ENCODE peak calls at places on chromosomes 4 and X, in four cellular contexts. One of them, this sample, is unnamed.
A peak's percentile ranks its signal among the peaks of the same experiment; 100 is the strongest.

GRCh38 chrX:154822029-154822428 is 12.4 kb downstream of the SMIM9 start:
- DNase-seq in OCI-LY7: no peak
- DNase-seq in cardiac fibroblast: no peak
- DNase-seq in uterus: no peak
- DNase-seq in this sample: no peak

GRCh38 chrX:148947399-148948025 is 447.1 kb downstream of the AFF2 start:
- DNase-seq in cardiac fibroblast: no peak
- DNase-seq in uterus: no peak
- DNase-seq in OCI-LY7: no peak
- DNase-seq in this sample: no peak

GRCh38 chrX:1450381-1451161 is 2.1 kb downstream of the ASMTL start:
- DNase-seq in uterus: no peak
- DNase-seq in cardiac fibroblast: no peak
- DNase-seq in OCI-LY7: no peak
- DNase-seq in this sample: no peak

GRCh38 chr4:173318648-173319211 is 15.4 kb downstream of the HMGB2 start:
- DNase-seq in OCI-LY7: peak; percentile 62
- DNase-seq in cardiac fibroblast: peak; percentile 75
- DNase-seq in uterus: no peak
- DNase-seq in this sample: peak; percentile 63

GRCh38 chrX:17052210-17052609 is 105.8 kb downstream of the REPS2 start:
- DNase-seq in OCI-LY7: no peak
- DNase-seq in uterus: no peak
- DNase-seq in cardiac fibroblast: no peak
- DNase-seq in this sample: no peak

GRCh38 chr4:181475781-181476180 is 767.4 kb upstream of the TENM3 start:
- DNase-seq in uterus: no peak
- DNase-seq in cardiac fibroblast: no peak
- DNase-seq in OCI-LY7: no peak
- DNase-seq in this sample: no peak

GRCh38 chrX:80810365-80810978 is 795 bp upstream of the BRWD3 start:
- DNase-seq in cardiac fibroblast: peak; percentile 2
- DNase-seq in OCI-LY7: peak; percentile 11
- DNase-seq in uterus: no peak
- DNase-seq in this sample: no peak

GRCh38 chr4:68271851-68272756 is 26.6 kb upstream of the TMPRSS11B start:
- DNase-seq in cardiac fibroblast: peak; percentile 76
- DNase-seq in OCI-LY7: peak; percentile 42
- DNase-seq in uterus: no peak
- DNase-seq in this sample: peak; percentile 79

GRCh38 chr4:686371-687040 is 2.4 kb downstream of the SLC49A3 start:
- DNase-seq in cardiac fibroblast: no peak
- DNase-seq in uterus: no peak
- DNase-seq in OCI-LY7: no peak
- DNase-seq in this sample: no peak

GRCh38 chrX:132480581-132481203 is 8.1 kb downstream of the MBNL3 start:
- DNase-seq in cardiac fibroblast: peak; percentile 63
- DNase-seq in uterus: peak; percentile 24
- DNase-seq in OCI-LY7: peak; percentile 89
- DNase-seq in this sample: peak; percentile 92

GRCh38 chr4:155445306-155445705 is 68.5 kb upstream of the MAP9 start:
- DNase-seq in OCI-LY7: no peak
- DNase-seq in uterus: no peak
- DNase-seq in cardiac fibroblast: no peak
- DNase-seq in this sample: no peak

GRCh38 chr4:153962311-153963039 is 173.6 kb upstream of the SFRP2 start:
- DNase-seq in uterus: no peak
- DNase-seq in OCI-LY7: no peak
- DNase-seq in cardiac fibroblast: no peak
- DNase-seq in this sample: peak; percentile 11

GRCh38 chrX:143296521-143296920 is 220.8 kb downstream of the SPANXN3 start:
- DNase-seq in uterus: no peak
- DNase-seq in OCI-LY7: no peak
- DNase-seq in cardiac fibroblast: no peak
- DNase-seq in this sample: no peak

GRCh38 chr4:157918036-157918832 is 254.6 kb downstream of the GASK1B start:
- DNase-seq in OCI-LY7: no peak
- DNase-seq in uterus: no peak
- DNase-seq in cardiac fibroblast: no peak
- DNase-seq in this sample: no peak

GRCh38 chrX:149453030-149453429 is 52.1 kb downstream of the IDS start:
- DNase-seq in uterus: no peak
- DNase-seq in cardiac fibroblast: peak; percentile 37
- DNase-seq in OCI-LY7: no peak
- DNase-seq in this sample: peak; percentile 44

GRCh38 chr4:1377606-1378261 is 28.5 kb downstream of the NKX1-1 start:
- DNase-seq in cardiac fibroblast: no peak
- DNase-seq in uterus: no peak
- DNase-seq in OCI-LY7: no peak
- DNase-seq in this sample: no peak

GRCh38 chrX:137428251-137428661 is 137.7 kb upstream of the ZIC3 start:
- DNase-seq in uterus: no peak
- DNase-seq in OCI-LY7: no peak
- DNase-seq in cardiac fibroblast: no peak
- DNase-seq in this sample: no peak

GRCh38 chrX:108224218-108224617 is 132.6 kb downstream of the ATG4A start:
- DNase-seq in uterus: no peak
- DNase-seq in OCI-LY7: no peak
- DNase-seq in cardiac fibroblast: no peak
- DNase-seq in this sample: no peak

GRCh38 chrX:153873282-153874090 is 12.5 kb downstream of the L1CAM start:
- DNase-seq in uterus: no peak
- DNase-seq in cardiac fibroblast: no peak
- DNase-seq in OCI-LY7: no peak
- DNase-seq in this sample: no peak

GRCh38 chr4:111697176-111697962 is 447.9 kb upstream of the FAM241A start:
- DNase-seq in cardiac fibroblast: no peak
- DNase-seq in uterus: no peak
- DNase-seq in OCI-LY7: no peak
- DNase-seq in this sample: peak; percentile 55

GRCh38 chrX:152642931-152643525 is 5.3 kb downstream of the GABRQ start:
- DNase-seq in uterus: no peak
- DNase-seq in OCI-LY7: no peak
- DNase-seq in cardiac fibroblast: no peak
- DNase-seq in this sample: no peak

GRCh38 chr4:42627887-42628646 is 28.8 kb downstream of the ATP8A1 start:
- DNase-seq in OCI-LY7: peak; percentile 81
- DNase-seq in cardiac fibroblast: peak; percentile 14
- DNase-seq in uterus: peak; percentile 55
- DNase-seq in this sample: no peak

GRCh38 chr4:153758136-153758535 is 1.7 kb downstream of the RNF175 start:
- DNase-seq in OCI-LY7: no peak
- DNase-seq in uterus: no peak
- DNase-seq in cardiac fibroblast: no peak
- DNase-seq in this sample: no peak

GRCh38 chr4:14383652-14384051 is 618.6 kb upstream of the CPEB2 start:
- DNase-seq in uterus: no peak
- DNase-seq in cardiac fibroblast: no peak
- DNase-seq in OCI-LY7: no peak
- DNase-seq in this sample: no peak

GRCh38 chrX:1493877-1494510 is 41.3 kb upstream of the ASMTL start:
- DNase-seq in uterus: no peak
- DNase-seq in OCI-LY7: peak; percentile 88
- DNase-seq in cardiac fibroblast: no peak
- DNase-seq in this sample: no peak

GRCh38 chr4:138297743-138298405 is 55.7 kb upstream of the SLC7A11 start:
- DNase-seq in uterus: no peak
- DNase-seq in cardiac fibroblast: no peak
- DNase-seq in OCI-LY7: no peak
- DNase-seq in this sample: peak; percentile 53

GRCh38 chr4:84847978-84848377 is 118.5 kb downstream of the WDFY3 start:
- DNase-seq in cardiac fibroblast: no peak
- DNase-seq in OCI-LY7: no peak
- DNase-seq in uterus: no peak
- DNase-seq in this sample: no peak

GRCh38 chrX:30657542-30658238 is 4.5 kb downstream of the GK start:
- DNase-seq in OCI-LY7: no peak
- DNase-seq in uterus: no peak
- DNase-seq in cardiac fibroblast: peak; percentile 26
- DNase-seq in this sample: peak; percentile 32

GRCh38 chr4:165204462-165204830 is 2.9 kb upstream of the KLHL2 start:
- DNase-seq in cardiac fibroblast: no peak
- DNase-seq in OCI-LY7: no peak
- DNase-seq in uterus: no peak
- DNase-seq in this sample: peak; percentile 14

GRCh38 chr4:7198440-7199128 is 6.2 kb downstream of the SORCS2 start:
- DNase-seq in OCI-LY7: no peak
- DNase-seq in cardiac fibroblast: no peak
- DNase-seq in uterus: peak; percentile 14
- DNase-seq in this sample: no peak

GRCh38 chr4:18366762-18367358 is 345.3 kb upstream of the LCORL start:
- DNase-seq in cardiac fibroblast: peak; percentile 66
- DNase-seq in uterus: no peak
- DNase-seq in OCI-LY7: peak; percentile 39
- DNase-seq in this sample: peak; percentile 37

GRCh38 chrX:132092439-132093065 is 35.3 kb downstream of the FRMD7 start:
- DNase-seq in OCI-LY7: peak; percentile 51
- DNase-seq in uterus: peak; percentile 48
- DNase-seq in cardiac fibroblast: peak; percentile 80
- DNase-seq in this sample: peak; percentile 69

GRCh38 chr4:139223682-139224317 is 46.8 kb upstream of the ELF2 start:
- DNase-seq in uterus: peak; percentile 35
- DNase-seq in cardiac fibroblast: peak; percentile 88
- DNase-seq in OCI-LY7: no peak
- DNase-seq in this sample: peak; percentile 25

GRCh38 chr4:115110191-115111166 is 2.9 kb downstream of the NDST4 start:
- DNase-seq in uterus: no peak
- DNase-seq in OCI-LY7: no peak
- DNase-seq in cardiac fibroblast: peak; percentile 2
- DNase-seq in this sample: no peak

GRCh38 chr4:121789470-121789869 is 11.7 kb upstream of the EXOSC9 start:
- DNase-seq in OCI-LY7: no peak
- DNase-seq in uterus: no peak
- DNase-seq in cardiac fibroblast: no peak
- DNase-seq in this sample: no peak

GRCh38 chr4:20543131-20543530 is 157.1 kb upstream of the PACRGL start:
- DNase-seq in uterus: no peak
- DNase-seq in OCI-LY7: no peak
- DNase-seq in cardiac fibroblast: no peak
- DNase-seq in this sample: no peak

GRCh38 chr4:20538922-20539321 is 161.3 kb upstream of the PACRGL start:
- DNase-seq in OCI-LY7: no peak
- DNase-seq in cardiac fibroblast: no peak
- DNase-seq in uterus: no peak
- DNase-seq in this sample: no peak

DNA sequence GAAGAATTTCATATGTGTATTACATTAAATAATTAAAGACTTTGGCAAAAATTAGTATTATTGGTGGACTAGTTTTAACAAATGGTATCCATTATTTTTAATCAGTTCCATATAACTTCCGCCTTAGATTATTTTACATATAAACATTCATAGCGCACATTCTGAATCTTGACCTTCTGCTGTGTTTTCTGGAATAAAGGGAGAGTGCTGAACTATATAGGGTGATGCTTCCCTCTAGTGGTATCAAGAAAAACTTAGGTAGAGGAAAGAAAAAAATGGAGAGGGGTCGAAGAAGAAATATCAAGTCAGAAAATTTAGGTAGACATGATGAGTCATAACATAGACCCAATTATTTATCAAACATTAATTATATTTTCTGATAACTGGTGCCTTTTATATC is 155.6 kb upstream of the PACRGL start:
- DNase-seq in cardiac fibroblast: peak; percentile 74
- DNase-seq in uterus: no peak
- DNase-seq in OCI-LY7: peak; percentile 17
- DNase-seq in this sample: peak; percentile 58
- TF ChIP-seq CTCF in cardiac fibroblast: peak; percentile 51
- TF ChIP-seq CTCF in uterus: peak; percentile 65
- TF ChIP-seq CTCF in OCI-LY7: peak; percentile 72
- TF ChIP-seq CTCF in this sample: peak; percentile 64

GRCh38 chr4:15400911-15401671 is 26.7 kb upstream of the C1QTNF7 start:
- DNase-seq in cardiac fibroblast: peak; percentile 94
- DNase-seq in OCI-LY7: no peak
- DNase-seq in uterus: peak; percentile 57
- DNase-seq in this sample: peak; percentile 65
- H3K4me3 ChIP-seq in cardiac fibroblast: no peak overlapping the region
- H3K4me3 ChIP-seq in OCI-LY7: no peak overlapping the region
- H3K4me3 ChIP-seq in uterus: no peak overlapping the region
- H3K4me3 ChIP-seq in this sample: no peak overlapping the region

GRCh38 chr4:146032234-146032860 is 93.7 kb upstream of the ZNF827 start:
- DNase-seq in OCI-LY7: peak; percentile 44
- DNase-seq in cardiac fibroblast: no peak
- DNase-seq in uterus: no peak
- DNase-seq in this sample: no peak

GRCh38 chr4:146033149-146033548 is 94.5 kb upstream of the ZNF827 start:
- DNase-seq in OCI-LY7: no peak
- DNase-seq in uterus: no peak
- DNase-seq in cardiac fibroblast: no peak
- DNase-seq in this sample: no peak

GRCh38 chr4:146023334-146023967 is 84.8 kb upstream of the ZNF827 start:
- DNase-seq in cardiac fibroblast: no peak
- DNase-seq in uterus: no peak
- DNase-seq in OCI-LY7: peak; percentile 50
- DNase-seq in this sample: no peak

GRCh38 chr4:146029939-146030710 is 91.5 kb upstream of the ZNF827 start:
- DNase-seq in OCI-LY7: peak; percentile 75
- DNase-seq in cardiac fibroblast: no peak
- DNase-seq in uterus: no peak
- DNase-seq in this sample: no peak

DNA sequence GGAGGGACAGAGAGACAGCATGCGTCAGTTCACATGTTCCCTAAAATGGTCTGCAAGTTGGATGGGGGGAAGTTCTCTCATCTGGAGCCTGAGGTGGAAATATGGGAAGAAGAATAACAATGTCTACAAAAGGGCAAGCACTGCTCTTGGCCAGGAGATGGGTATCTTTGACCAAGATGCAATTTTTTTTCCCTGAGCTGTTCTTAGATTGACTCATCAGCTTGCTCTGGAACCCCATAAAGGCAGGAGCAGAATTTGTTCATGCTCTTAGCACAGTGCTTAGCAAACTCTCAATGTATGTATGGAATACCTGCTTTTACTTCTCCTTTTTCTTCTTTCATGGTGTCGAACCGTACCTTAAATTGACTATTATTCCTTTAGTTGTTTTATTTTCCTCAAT is 90.5 kb upstream of the ZNF827 start:
- DNase-seq in uterus: no peak
- DNase-seq in OCI-LY7: peak; percentile 25
- DNase-seq in cardiac fibroblast: no peak
- DNase-seq in this sample: no peak
- TF ChIP-seq CTCF in uterus: no peak
- TF ChIP-seq CTCF in OCI-LY7: peak; percentile 20
- TF ChIP-seq CTCF in cardiac fibroblast: no peak
- TF ChIP-seq CTCF in this sample: no peak

GRCh38 chrX:23901805-23902204 is 5.9 kb downstream of the APOO start:
- DNase-seq in cardiac fibroblast: peak; percentile 91
- DNase-seq in uterus: peak; percentile 21
- DNase-seq in OCI-LY7: peak; percentile 71
- DNase-seq in this sample: peak; percentile 88
- H3K4me3 ChIP-seq in cardiac fibroblast: no peak overlapping the region
- H3K4me3 ChIP-seq in uterus: no peak overlapping the region
- H3K4me3 ChIP-seq in OCI-LY7: no peak overlapping the region
- H3K4me3 ChIP-seq in this sample: no peak overlapping the region

This sample was measured in fibroblast of villous mesenchyme.